ENCODE peak calls at places on chromosome 5, in five cellular contexts. T is NCI-H1436; S is NCI-H460; Z is GM12891; E is CD8-positive, alpha-beta T cell. X is an unnamed sample.

GRCh38 chr5:147671365-147671764 is 111.2 kb downstream of the JAKMIP2 start:
- DNase-seq in T (no peak), Z (no peak), E (no peak), S (no peak), X (no peak)

GRCh38 chr5:9955586-9955985 is 294.1 kb downstream of the ATPSCKMT start:
- DNase-seq in T (no peak), Z (no peak), E (no peak), S (no peak), X (no peak)

GRCh38 chr5:1244976-1245375 is 19.8 kb downstream of the SLC6A18 start:
- DNase-seq in E (no peak), S (no peak), T (no peak), Z (no peak), X (no peak)

GRCh38 chr5:54874337-54875021 is 110.9 kb downstream of the ESM1 start:
- DNase-seq in T (no peak), S (no peak), Z (no peak), E (no peak), X (no peak)

GRCh38 chr5:69261034-69261433 is 26.3 kb downstream of the CDK7 start:
- DNase-seq in E (no peak), S (no peak), Z (no peak), T (no peak), X (no peak)

GRCh38 chr5:2465383-2465782 is 286.1 kb downstream of the IRX2 start:
- DNase-seq in Z (no peak), T (no peak), E (no peak), S (no peak), X (no peak)

GRCh38 chr5:130151239-130151638 is 247.0 kb downstream of the CHSY3 start:
- DNase-seq in E (no peak), S (no peak), Z (no peak), T (no peak), X (no peak)

GRCh38 chr5:132470596-132470995 is 20.0 kb downstream of the IRF1 start:
- DNase-seq in S (no peak), T (no peak), E (no peak), Z (no peak), X (no peak)

GRCh38 chr5:173494446-173494845 is 122.0 kb downstream of the BOD1 start:
- DNase-seq in S (no peak), T (no peak), E (no peak), Z (no peak), X (no peak)

GRCh38 chr5:160198886-160199409 is 30.4 kb upstream of the FABP6 start:
- DNase-seq in E (no peak), Z (no peak), T (no peak), S (no peak), X (no peak)

GRCh38 chr5:10330511-10331105 is 22.9 kb upstream of the MARCHF6 start:
- DNase-seq in E (no peak), Z (no peak), T (no peak), S (no peak), X (peak)

GRCh38 chr5:1950708-1951103 is 68.0 kb upstream of the IRX4 start:
- DNase-seq in E (no peak), Z (no peak), T (no peak), S (peak), X (peak)

GRCh38 chr5:91848453-91848852 is 465.3 kb upstream of the ARRDC3 start:
- DNase-seq in S (peak), Z (no peak), E (no peak), T (no peak), X (peak)

GRCh38 chr5:173231996-173232498 is 3.0 kb downstream of the NKX2-5 start:
- DNase-seq in S (no peak), E (no peak), T (no peak), Z (no peak), X (no peak)

GRCh38 chr5:50889790-50890189 is 223.4 kb downstream of the PARP8 start:
- DNase-seq in T (no peak), E (no peak), S (no peak), Z (no peak), X (no peak)

GRCh38 chr5:174844971-174845370 is 120.6 kb downstream of the MSX2 start:
- DNase-seq in E (no peak), T (no peak), S (no peak), Z (no peak), X (no peak)

GRCh38 chr5:108326982-108327381 is 54.9 kb downstream of the FBXL17 start:
- DNase-seq in S (no peak), Z (no peak), T (no peak), E (no peak), X (no peak)

GRCh38 chr5:148933903-148934432 is 107.6 kb downstream of the ADRB2 start:
- DNase-seq in Z (no peak), T (no peak), E (no peak), S (no peak), X (no peak)

GRCh38 chr5:83924171-83924570 is 203.5 kb upstream of the HAPLN1 start:
- DNase-seq in T (no peak), E (no peak), Z (no peak), S (no peak), X (no peak)

GRCh38 chr5:59099270-59099994 is 516.6 kb downstream of the RAB3C start:
- DNase-seq in S (peak), E (peak), T (no peak), Z (no peak), X (no peak)

GRCh38 chr5:157020508-157021213 is 38.3 kb downstream of the HAVCR1 start:
- DNase-seq in T (no peak), Z (no peak), S (no peak), E (no peak), X (no peak)

GRCh38 chr5:150574818-150575537 is 65.5 kb upstream of the SYNPO start:
- DNase-seq in S (no peak), T (no peak), E (no peak), Z (no peak), X (no peak)

GRCh38 chr5:81852277-81853004 is 101.5 kb upstream of the SSBP2 start:
- DNase-seq in E (peak), S (no peak), Z (no peak), T (no peak), X (no peak)

GRCh38 chr5:33892419-33893151 is 795 bp upstream of the ADAMTS12 start:
- DNase-seq in S (no peak), E (no peak), Z (no peak), T (no peak), X (peak)

GRCh38 chr5:43000198-43000840 is 39.8 kb downstream of the ANXA2R start:
- DNase-seq in S (no peak), Z (no peak), T (no peak), E (no peak), X (no peak)

GRCh38 chr5:54324651-54325271 is 14.4 kb upstream of the ARL15 start:
- DNase-seq in S (no peak), Z (no peak), E (no peak), T (no peak), X (no peak)

GRCh38 chr5:129921204-129921603 is 16.9 kb downstream of the CHSY3 start:
- DNase-seq in E (no peak), S (no peak), Z (no peak), T (no peak), X (no peak)

GRCh38 chr5:76384189-76384588 is 18.9 kb upstream of the IQGAP2 start:
- DNase-seq in E (no peak), S (no peak), T (no peak), Z (no peak), X (no peak)

GRCh38 chr5:179470191-179470590 is 80.2 kb upstream of the RUFY1 start:
- DNase-seq in T (no peak), E (no peak), Z (no peak), S (no peak), X (no peak)

GRCh38 chr5:163360681-163361080 is 76.7 kb upstream of the CCNG1 start:
- DNase-seq in T (no peak), Z (no peak), S (no peak), E (no peak), X (no peak)

GRCh38 chr5:150588495-150588890 is 52.0 kb upstream of the SYNPO start:
- DNase-seq in E (no peak), T (no peak), S (no peak), Z (no peak), X (no peak)

GRCh38 chr5:113142186-113142585 is 165.6 kb downstream of the DCP2 start:
- DNase-seq in T (no peak), E (no peak), Z (no peak), S (no peak), X (no peak)

GRCh38 chr5:107860044-107860443 is 189.3 kb upstream of the EFNA5 start:
- DNase-seq in Z (no peak), S (no peak), T (no peak), E (no peak), X (no peak)

GRCh38 chr5:95664204-95664786 is 17.7 kb downstream of the RFESD start:
- DNase-seq in S (peak), E (peak), Z (no peak), T (peak), X (no peak)

GRCh38 chr5:17398439-17398838 is 99.6 kb upstream of the TAF11L2 start:
- DNase-seq in E (no peak), S (no peak), Z (no peak), T (no peak), X (peak)

GRCh38 chr5:77631166-77631582 is 7.3 kb downstream of the OTP start:
- DNase-seq in E (no peak), T (no peak), Z (no peak), S (no peak), X (no peak)

GRCh38 chr5:127228540-127229184 is 61.9 kb upstream of the MEGF10 start:
- DNase-seq in E (no peak), Z (no peak), S (no peak), T (no peak), X (no peak)

GRCh38 chr5:172637122-172637580 is 3.9 kb upstream of the NEURL1B start:
- DNase-seq in T (peak), Z (no peak), S (peak), E (no peak), X (peak)

GRCh38 chr5:75522025-75522424 is 10.3 kb downstream of the POLK start:
- DNase-seq in E (no peak), Z (no peak), S (no peak), T (no peak), X (no peak)

GRCh38 chr5:9698849-9699240 is 68.7 kb upstream of the TAS2R1 start:
- DNase-seq in Z (no peak), E (no peak), T (no peak), S (no peak), X (no peak)

X was measured in MG63.